ENCODE peak calls at places on chromosomes 13 and 19, in six cellular contexts. One of them, this sample, is unnamed.

GRCh38 chr13:21549633-21550032 is 54.3 kb downstream of the MICU2 start:
- DNase-seq in adrenal gland: no peak
- DNase-seq in cardiac muscle cell: no peak
- DNase-seq in sigmoid colon: no peak
- DNase-seq in PC-9: no peak
- DNase-seq in IMR-90: no peak
- DNase-seq in this sample: no peak

GRCh38 chr13:20492641-20493040 is 33.0 kb downstream of the CRYL1 start:
- DNase-seq in adrenal gland: peak
- DNase-seq in IMR-90: peak
- DNase-seq in PC-9: peak
- DNase-seq in cardiac muscle cell: peak
- DNase-seq in sigmoid colon: no peak
- DNase-seq in this sample: no peak

GRCh38 chr19:33177417-33177976 is 16.6 kb upstream of the LRP3 start:
- DNase-seq in adrenal gland: no peak
- DNase-seq in sigmoid colon: peak
- DNase-seq in IMR-90: no peak
- DNase-seq in PC-9: no peak
- DNase-seq in cardiac muscle cell: peak
- DNase-seq in this sample: no peak

GRCh38 chr13:47064381-47064780 is 167.5 kb upstream of the HTR2A start:
- DNase-seq in sigmoid colon: no peak
- DNase-seq in adrenal gland: no peak
- DNase-seq in PC-9: no peak
- DNase-seq in IMR-90: no peak
- DNase-seq in cardiac muscle cell: no peak
- DNase-seq in this sample: no peak

GRCh38 chr19:48634036-48634342 is 3.2 kb downstream of the DBP start:
- DNase-seq in IMR-90: no peak
- DNase-seq in cardiac muscle cell: no peak
- DNase-seq in PC-9: no peak
- DNase-seq in sigmoid colon: no peak
- DNase-seq in adrenal gland: no peak
- DNase-seq in this sample: no peak

GRCh38 chr13:47962237-47962636 is 38.8 kb downstream of the SUCLA2 start:
- DNase-seq in sigmoid colon: no peak
- DNase-seq in PC-9: no peak
- DNase-seq in adrenal gland: no peak
- DNase-seq in cardiac muscle cell: no peak
- DNase-seq in IMR-90: no peak
- DNase-seq in this sample: no peak

GRCh38 chr13:41111454-41111853 is 21.1 kb downstream of the KBTBD6 start:
- DNase-seq in adrenal gland: peak
- DNase-seq in PC-9: no peak
- DNase-seq in IMR-90: peak
- DNase-seq in cardiac muscle cell: no peak
- DNase-seq in sigmoid colon: no peak
- DNase-seq in this sample: no peak

GRCh38 chr19:2195914-2196313 is 32.2 kb downstream of the DOT1L start:
- DNase-seq in PC-9: no peak
- DNase-seq in adrenal gland: no peak
- DNase-seq in cardiac muscle cell: no peak
- DNase-seq in sigmoid colon: no peak
- DNase-seq in IMR-90: no peak
- DNase-seq in this sample: no peak

GRCh38 chr13:111916201-111916600 is 150.7 kb upstream of the SOX1 start:
- DNase-seq in cardiac muscle cell: no peak
- DNase-seq in PC-9: no peak
- DNase-seq in IMR-90: no peak
- DNase-seq in adrenal gland: peak
- DNase-seq in sigmoid colon: peak
- DNase-seq in this sample: no peak

GRCh38 chr13:100668408-100668807 is 6.2 kb downstream of the TMTC4 start:
- DNase-seq in IMR-90: peak
- DNase-seq in PC-9: no peak
- DNase-seq in cardiac muscle cell: no peak
- DNase-seq in sigmoid colon: no peak
- DNase-seq in adrenal gland: no peak
- DNase-seq in this sample: no peak

GRCh38 chr19:3186891-3187661 is 1.3 kb downstream of the NCLN start:
- DNase-seq in adrenal gland: no peak
- DNase-seq in IMR-90: no peak
- DNase-seq in sigmoid colon: no peak
- DNase-seq in PC-9: no peak
- DNase-seq in cardiac muscle cell: no peak
- DNase-seq in this sample: no peak

GRCh38 chr13:20616059-20616797 is 49.3 kb downstream of the IFT88 start:
- DNase-seq in IMR-90: peak
- DNase-seq in cardiac muscle cell: no peak
- DNase-seq in adrenal gland: no peak
- DNase-seq in PC-9: no peak
- DNase-seq in sigmoid colon: no peak
- DNase-seq in this sample: peak

GRCh38 chr13:99608345-99608744 is 107.1 kb downstream of the TM9SF2 start:
- DNase-seq in PC-9: no peak
- DNase-seq in adrenal gland: no peak
- DNase-seq in cardiac muscle cell: no peak
- DNase-seq in sigmoid colon: no peak
- DNase-seq in IMR-90: no peak
- DNase-seq in this sample: no peak

GRCh38 chr13:87680298-87680697 is 9.1 kb downstream of the SLITRK5 start:
- DNase-seq in cardiac muscle cell: no peak
- DNase-seq in IMR-90: no peak
- DNase-seq in adrenal gland: no peak
- DNase-seq in sigmoid colon: no peak
- DNase-seq in PC-9: peak
- DNase-seq in this sample: no peak

GRCh38 chr13:29369060-29369743 is 226.3 kb downstream of the SLC7A1 start:
- DNase-seq in sigmoid colon: no peak
- DNase-seq in PC-9: peak
- DNase-seq in adrenal gland: no peak
- DNase-seq in IMR-90: peak
- DNase-seq in cardiac muscle cell: peak
- DNase-seq in this sample: no peak

GRCh38 chr13:44140146-44140545 is 233.5 kb upstream of the SERP2 start:
- DNase-seq in IMR-90: no peak
- DNase-seq in adrenal gland: no peak
- DNase-seq in sigmoid colon: no peak
- DNase-seq in PC-9: no peak
- DNase-seq in cardiac muscle cell: no peak
- DNase-seq in this sample: no peak

GRCh38 chr19:28878862-28879566 is 333.9 kb downstream of the UQCRFS1 start:
- DNase-seq in adrenal gland: peak
- DNase-seq in sigmoid colon: peak
- DNase-seq in cardiac muscle cell: peak
- DNase-seq in PC-9: peak
- DNase-seq in IMR-90: peak
- DNase-seq in this sample: no peak

GRCh38 chr19:42246143-42246868 is 3.9 kb upstream of the GSK3A start:
- DNase-seq in cardiac muscle cell: peak
- DNase-seq in IMR-90: peak
- DNase-seq in adrenal gland: peak
- DNase-seq in PC-9: peak
- DNase-seq in sigmoid colon: peak
- DNase-seq in this sample: no peak

GRCh38 chr13:76884571-76885202 is 1.5 kb downstream of the KCTD12 start:
- DNase-seq in sigmoid colon: peak
- DNase-seq in IMR-90: peak
- DNase-seq in cardiac muscle cell: peak
- DNase-seq in adrenal gland: no peak
- DNase-seq in PC-9: no peak
- DNase-seq in this sample: no peak

GRCh38 chr13:25928941-25929505 is 122.8 kb downstream of the SHISA2 start:
- DNase-seq in PC-9: no peak
- DNase-seq in sigmoid colon: no peak
- DNase-seq in IMR-90: no peak
- DNase-seq in adrenal gland: no peak
- DNase-seq in cardiac muscle cell: no peak
- DNase-seq in this sample: no peak

GRCh38 chr13:102856603-102857002 is 10.8 kb downstream of the ERCC5 start:
- DNase-seq in adrenal gland: peak
- DNase-seq in PC-9: no peak
- DNase-seq in sigmoid colon: no peak
- DNase-seq in cardiac muscle cell: no peak
- DNase-seq in IMR-90: no peak
- DNase-seq in this sample: no peak

GRCh38 chr19:6059396-6059947 is 50.8 kb downstream of the RFX2 start:
- DNase-seq in cardiac muscle cell: no peak
- DNase-seq in IMR-90: no peak
- DNase-seq in adrenal gland: peak
- DNase-seq in PC-9: no peak
- DNase-seq in sigmoid colon: no peak
- DNase-seq in this sample: no peak

GRCh38 chr19:15623711-15624318 is 8.8 kb downstream of the CYP4F8 start:
- DNase-seq in IMR-90: no peak
- DNase-seq in sigmoid colon: no peak
- DNase-seq in cardiac muscle cell: no peak
- DNase-seq in adrenal gland: no peak
- DNase-seq in PC-9: no peak
- DNase-seq in this sample: no peak

GRCh38 chr13:33723772-33724435 is 94.0 kb upstream of the RFC3 start:
- DNase-seq in cardiac muscle cell: peak
- DNase-seq in IMR-90: peak
- DNase-seq in adrenal gland: peak
- DNase-seq in sigmoid colon: peak
- DNase-seq in PC-9: peak
- DNase-seq in this sample: no peak

GRCh38 chr19:42193706-42194105 is 23.8 kb downstream of the DEDD2 start:
- DNase-seq in cardiac muscle cell: no peak
- DNase-seq in sigmoid colon: no peak
- DNase-seq in PC-9: no peak
- DNase-seq in IMR-90: peak
- DNase-seq in adrenal gland: no peak
- DNase-seq in this sample: no peak

GRCh38 chr13:79995334-79995733 is 345.6 kb downstream of the SPRY2 start:
- DNase-seq in cardiac muscle cell: no peak
- DNase-seq in sigmoid colon: no peak
- DNase-seq in adrenal gland: no peak
- DNase-seq in IMR-90: peak
- DNase-seq in PC-9: no peak
- DNase-seq in this sample: peak

GRCh38 chr13:34127523-34127922 is 309.6 kb downstream of the RFC3 start:
- DNase-seq in sigmoid colon: no peak
- DNase-seq in adrenal gland: no peak
- DNase-seq in cardiac muscle cell: no peak
- DNase-seq in PC-9: no peak
- DNase-seq in IMR-90: no peak
- DNase-seq in this sample: no peak

GRCh38 chr13:46717275-46717674 is 79.7 kb downstream of the ESD start:
- DNase-seq in cardiac muscle cell: no peak
- DNase-seq in IMR-90: no peak
- DNase-seq in sigmoid colon: no peak
- DNase-seq in adrenal gland: no peak
- DNase-seq in PC-9: no peak
- DNase-seq in this sample: no peak

GRCh38 chr13:43058318-43058674 is 34.9 kb downstream of the DNAJC15 start:
- DNase-seq in adrenal gland: no peak
- DNase-seq in cardiac muscle cell: no peak
- DNase-seq in IMR-90: peak
- DNase-seq in PC-9: peak
- DNase-seq in sigmoid colon: no peak
- DNase-seq in this sample: peak
- H3K4me3 ChIP-seq in adrenal gland: no peak
- H3K4me3 ChIP-seq in cardiac muscle cell: no peak
- H3K4me3 ChIP-seq in IMR-90: no peak
- H3K4me3 ChIP-seq in PC-9: no peak
- H3K4me3 ChIP-seq in sigmoid colon: no peak
- H3K4me3 ChIP-seq in this sample: no peak

GRCh38 chr19:46471116-46471733 is at the start of gene PNMA8A:
- DNase-seq in IMR-90: peak
- DNase-seq in adrenal gland: peak
- DNase-seq in sigmoid colon: peak
- DNase-seq in cardiac muscle cell: peak
- DNase-seq in PC-9: no peak
- DNase-seq in this sample: no peak
- TF ChIP-seq CTCF in IMR-90: no peak
- TF ChIP-seq CTCF in adrenal gland: peak
- TF ChIP-seq CTCF in sigmoid colon: no peak
- TF ChIP-seq CTCF in cardiac muscle cell: peak
- TF ChIP-seq CTCF in PC-9: no peak
- TF ChIP-seq CTCF in this sample: peak

GRCh38 chr13:54449922-54450321 is 1421.3 kb downstream of the OLFM4 start:
- DNase-seq in IMR-90: no peak
- DNase-seq in adrenal gland: no peak
- DNase-seq in PC-9: no peak
- DNase-seq in sigmoid colon: no peak
- DNase-seq in cardiac muscle cell: no peak
- DNase-seq in this sample: no peak

GRCh38 chr13:54445865-54446264 is 1417.3 kb downstream of the OLFM4 start:
- DNase-seq in adrenal gland: no peak
- DNase-seq in sigmoid colon: no peak
- DNase-seq in IMR-90: no peak
- DNase-seq in PC-9: no peak
- DNase-seq in cardiac muscle cell: no peak
- DNase-seq in this sample: no peak

DNA sequence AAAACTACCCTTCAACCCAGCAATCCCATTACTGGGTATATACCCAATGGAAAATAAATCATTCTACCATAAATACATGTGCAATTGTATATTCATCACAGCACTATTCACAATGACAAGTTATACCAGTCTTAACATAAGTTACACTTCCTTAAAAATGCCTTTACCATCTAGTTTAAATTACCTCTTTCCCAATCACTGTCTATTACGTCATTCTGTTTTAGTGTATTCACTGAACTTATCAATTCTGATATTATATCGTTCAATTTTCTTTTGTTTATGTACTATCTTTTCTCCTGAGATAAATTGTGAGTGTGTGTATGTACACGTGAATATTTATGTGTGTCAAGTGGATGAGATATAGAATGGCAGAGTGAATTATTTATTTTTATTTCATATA is 1416.8 kb downstream of the OLFM4 start:
- DNase-seq in adrenal gland: no peak
- DNase-seq in PC-9: no peak
- DNase-seq in IMR-90: no peak
- DNase-seq in sigmoid colon: no peak
- DNase-seq in cardiac muscle cell: no peak
- DNase-seq in this sample: no peak
- H3K4me3 ChIP-seq in adrenal gland: no peak
- H3K4me3 ChIP-seq in PC-9: no peak
- H3K4me3 ChIP-seq in IMR-90: no peak
- H3K4me3 ChIP-seq in sigmoid colon: no peak
- H3K4me3 ChIP-seq in cardiac muscle cell: no peak
- H3K4me3 ChIP-seq in this sample: no peak

DNA sequence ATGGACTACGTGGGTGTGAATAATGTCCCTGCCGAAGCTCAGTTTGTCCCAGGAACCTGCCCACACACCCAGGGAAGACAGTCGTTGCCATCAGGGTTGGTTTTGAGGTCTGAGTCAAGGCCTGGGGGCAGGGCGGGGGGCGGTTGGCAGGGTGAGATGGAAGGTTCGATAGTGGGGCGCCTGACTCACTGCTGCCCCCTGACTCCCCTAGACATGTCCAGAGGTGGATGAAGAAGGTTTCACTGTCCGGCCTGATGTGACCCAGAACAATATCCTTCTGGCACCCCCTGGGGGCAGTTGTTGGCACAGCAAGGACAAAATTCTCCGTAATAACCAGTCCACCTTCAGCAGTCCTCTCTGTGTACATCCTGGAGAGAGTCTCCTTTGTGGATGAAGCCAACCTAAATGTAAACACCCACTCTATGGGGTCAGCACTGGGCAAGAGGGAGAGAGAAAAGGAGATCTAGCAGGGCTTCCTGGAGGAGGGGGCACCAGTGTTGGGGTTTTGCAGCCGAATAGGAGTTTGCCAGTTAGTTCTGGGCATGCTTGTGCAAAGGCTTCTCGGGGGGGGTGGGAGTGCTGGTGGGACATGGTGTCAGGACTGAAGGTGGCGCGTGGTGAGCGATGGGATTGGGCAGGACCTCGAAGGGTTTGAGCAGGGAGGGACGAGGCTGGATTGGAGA is 19.6 kb upstream of the B3GNT3 start:
- DNase-seq in PC-9: peak
- DNase-seq in adrenal gland: peak
- DNase-seq in sigmoid colon: no peak
- DNase-seq in cardiac muscle cell: peak
- DNase-seq in IMR-90: peak
- DNase-seq in this sample: no peak
- TF ChIP-seq CTCF in PC-9: peak
- TF ChIP-seq CTCF in adrenal gland: peak
- TF ChIP-seq CTCF in sigmoid colon: peak
- TF ChIP-seq CTCF in cardiac muscle cell: peak
- TF ChIP-seq CTCF in IMR-90: peak
- TF ChIP-seq CTCF in this sample: peak

This sample was measured in AG04449.